ENCODE peak calls at places on chromosomes 1 and 21, in seven cellular contexts. One of them, this sample, is unnamed.

GRCh38 chr1:108537976-108538375 is 21.9 kb upstream of the EEIG2 start:
- DNase-seq in HCT116: no peak
- DNase-seq in fibroblast of villous mesenchyme: no peak
- DNase-seq in RPMI7951: peak; percentile 15
- DNase-seq in GM03348: no peak
- DNase-seq in DMS153: no peak
- DNase-seq in NCI-H1092 treated with DMSO at 0.1 percent for 48 hours: no peak
- DNase-seq in this sample: no peak

GRCh38 chr1:243890576-243890975 is 40.5 kb upstream of the AKT3 start:
- DNase-seq in fibroblast of villous mesenchyme: peak; percentile 51
- DNase-seq in DMS153: no peak
- DNase-seq in HCT116: no peak
- DNase-seq in NCI-H1092 treated with DMSO at 0.1 percent for 48 hours: no peak
- DNase-seq in GM03348: peak; percentile 86
- DNase-seq in RPMI7951: peak; percentile 74
- DNase-seq in this sample: no peak

GRCh38 chr1:117615474-117615873 is 9.6 kb downstream of the TENT5C start:
- DNase-seq in RPMI7951: no peak
- DNase-seq in DMS153: no peak
- DNase-seq in HCT116: no peak
- DNase-seq in NCI-H1092 treated with DMSO at 0.1 percent for 48 hours: no peak
- DNase-seq in fibroblast of villous mesenchyme: no peak
- DNase-seq in GM03348: no peak
- DNase-seq in this sample: no peak

GRCh38 chr1:36034692-36035091 is 49.2 kb upstream of the TEKT2 start:
- DNase-seq in GM03348: peak; percentile 29
- DNase-seq in NCI-H1092 treated with DMSO at 0.1 percent for 48 hours: no peak
- DNase-seq in RPMI7951: peak; percentile 10
- DNase-seq in DMS153: no peak
- DNase-seq in HCT116: no peak
- DNase-seq in fibroblast of villous mesenchyme: peak; percentile 45
- DNase-seq in this sample: no peak

GRCh38 chr1:8147922-8148321 is 121.8 kb upstream of the ERRFI1 start:
- DNase-seq in NCI-H1092 treated with DMSO at 0.1 percent for 48 hours: no peak
- DNase-seq in DMS153: no peak
- DNase-seq in fibroblast of villous mesenchyme: no peak
- DNase-seq in HCT116: no peak
- DNase-seq in GM03348: no peak
- DNase-seq in RPMI7951: peak; percentile 32
- DNase-seq in this sample: no peak

GRCh38 chr1:11180342-11180744 is 8.8 kb upstream of the ANGPTL7 start:
- DNase-seq in GM03348: peak; percentile 68
- DNase-seq in DMS153: no peak
- DNase-seq in HCT116: no peak
- DNase-seq in fibroblast of villous mesenchyme: peak; percentile 60
- DNase-seq in RPMI7951: peak; percentile 94
- DNase-seq in NCI-H1092 treated with DMSO at 0.1 percent for 48 hours: no peak
- DNase-seq in this sample: no peak

GRCh38 chr1:224920930-224921329 is 8.5 kb upstream of the DNAH14 start:
- DNase-seq in HCT116: no peak
- DNase-seq in fibroblast of villous mesenchyme: no peak
- DNase-seq in GM03348: no peak
- DNase-seq in NCI-H1092 treated with DMSO at 0.1 percent for 48 hours: no peak
- DNase-seq in DMS153: no peak
- DNase-seq in RPMI7951: no peak
- DNase-seq in this sample: no peak

GRCh38 chr1:243598433-243598832 is 251.6 kb downstream of the AKT3 start:
- DNase-seq in DMS153: no peak
- DNase-seq in HCT116: no peak
- DNase-seq in fibroblast of villous mesenchyme: peak; percentile 66
- DNase-seq in RPMI7951: peak; percentile 37
- DNase-seq in NCI-H1092 treated with DMSO at 0.1 percent for 48 hours: no peak
- DNase-seq in GM03348: peak; percentile 18
- DNase-seq in this sample: no peak

GRCh38 chr1:38029081-38029681 is 16.6 kb downstream of the UTP11 start:
- DNase-seq in DMS153: peak; percentile 42
- DNase-seq in RPMI7951: no peak
- DNase-seq in fibroblast of villous mesenchyme: no peak
- DNase-seq in HCT116: no peak
- DNase-seq in NCI-H1092 treated with DMSO at 0.1 percent for 48 hours: peak; percentile 91
- DNase-seq in GM03348: peak; percentile 46
- DNase-seq in this sample: no peak

GRCh38 chr1:10308001-10308400 is 90.9 kb upstream of the PGD start:
- DNase-seq in HCT116: no peak
- DNase-seq in fibroblast of villous mesenchyme: no peak
- DNase-seq in DMS153: no peak
- DNase-seq in NCI-H1092 treated with DMSO at 0.1 percent for 48 hours: no peak
- DNase-seq in GM03348: peak; percentile 17
- DNase-seq in RPMI7951: no peak
- DNase-seq in this sample: peak; percentile 54

GRCh38 chr21:19899645-19900044 is 1098.6 kb upstream of the NCAM2 start:
- DNase-seq in HCT116: no peak
- DNase-seq in NCI-H1092 treated with DMSO at 0.1 percent for 48 hours: no peak
- DNase-seq in DMS153: no peak
- DNase-seq in GM03348: no peak
- DNase-seq in RPMI7951: no peak
- DNase-seq in fibroblast of villous mesenchyme: no peak
- DNase-seq in this sample: no peak

GRCh38 chr1:66206563-66207154 is 327.3 kb upstream of the SGIP1 start:
- DNase-seq in HCT116: no peak
- DNase-seq in GM03348: peak; percentile 6
- DNase-seq in NCI-H1092 treated with DMSO at 0.1 percent for 48 hours: no peak
- DNase-seq in DMS153: no peak
- DNase-seq in fibroblast of villous mesenchyme: no peak
- DNase-seq in RPMI7951: no peak
- DNase-seq in this sample: no peak

GRCh38 chr1:62561306-62561705 is 36.0 kb upstream of the ANGPTL3 start:
- DNase-seq in DMS153: no peak
- DNase-seq in GM03348: no peak
- DNase-seq in NCI-H1092 treated with DMSO at 0.1 percent for 48 hours: no peak
- DNase-seq in fibroblast of villous mesenchyme: no peak
- DNase-seq in RPMI7951: no peak
- DNase-seq in HCT116: no peak
- DNase-seq in this sample: no peak

GRCh38 chr1:57101171-57101570 is 135.4 kb upstream of the C8B start:
- DNase-seq in DMS153: no peak
- DNase-seq in GM03348: no peak
- DNase-seq in NCI-H1092 treated with DMSO at 0.1 percent for 48 hours: no peak
- DNase-seq in RPMI7951: no peak
- DNase-seq in HCT116: no peak
- DNase-seq in fibroblast of villous mesenchyme: no peak
- DNase-seq in this sample: no peak

GRCh38 chr1:18597159-18598042 is 33.2 kb upstream of the PAX7 start:
- DNase-seq in fibroblast of villous mesenchyme: peak; percentile 42
- DNase-seq in DMS153: peak; percentile 6
- DNase-seq in HCT116: no peak
- DNase-seq in NCI-H1092 treated with DMSO at 0.1 percent for 48 hours: peak; percentile 39
- DNase-seq in RPMI7951: peak; percentile 25
- DNase-seq in GM03348: peak; percentile 81
- DNase-seq in this sample: peak; percentile 30

GRCh38 chr1:231407537-231408396 is 14.3 kb downstream of the EGLN1 start:
- DNase-seq in DMS153: no peak
- DNase-seq in HCT116: no peak
- DNase-seq in GM03348: peak; percentile 54
- DNase-seq in NCI-H1092 treated with DMSO at 0.1 percent for 48 hours: no peak
- DNase-seq in fibroblast of villous mesenchyme: peak; percentile 65
- DNase-seq in RPMI7951: peak; percentile 22
- DNase-seq in this sample: no peak

GRCh38 chr1:205091043-205091740 is 6.9 kb upstream of the TMEM81 start:
- DNase-seq in RPMI7951: no peak
- DNase-seq in HCT116: no peak
- DNase-seq in GM03348: no peak
- DNase-seq in DMS153: no peak
- DNase-seq in NCI-H1092 treated with DMSO at 0.1 percent for 48 hours: no peak
- DNase-seq in fibroblast of villous mesenchyme: peak; percentile 84
- DNase-seq in this sample: no peak

GRCh38 chr1:98669355-98670296 is 8.1 kb downstream of the SNX7 start:
- DNase-seq in GM03348: peak; percentile 29
- DNase-seq in HCT116: no peak
- DNase-seq in NCI-H1092 treated with DMSO at 0.1 percent for 48 hours: no peak
- DNase-seq in RPMI7951: peak; percentile 44
- DNase-seq in DMS153: no peak
- DNase-seq in fibroblast of villous mesenchyme: no peak
- DNase-seq in this sample: no peak

GRCh38 chr1:233651563-233652233 is 37.8 kb downstream of the KCNK1 start:
- DNase-seq in RPMI7951: no peak
- DNase-seq in NCI-H1092 treated with DMSO at 0.1 percent for 48 hours: no peak
- DNase-seq in DMS153: no peak
- DNase-seq in HCT116: no peak
- DNase-seq in fibroblast of villous mesenchyme: no peak
- DNase-seq in GM03348: no peak
- DNase-seq in this sample: no peak

GRCh38 chr1:60903591-60903990 is 178.8 kb upstream of the NFIA start:
- DNase-seq in GM03348: peak; percentile 60
- DNase-seq in HCT116: no peak
- DNase-seq in RPMI7951: peak; percentile 25
- DNase-seq in DMS153: no peak
- DNase-seq in NCI-H1092 treated with DMSO at 0.1 percent for 48 hours: peak; percentile 42
- DNase-seq in fibroblast of villous mesenchyme: no peak
- DNase-seq in this sample: no peak

GRCh38 chr1:7491089-7491817 is 279.8 kb upstream of the VAMP3 start:
- DNase-seq in fibroblast of villous mesenchyme: peak; percentile 48
- DNase-seq in HCT116: no peak
- DNase-seq in GM03348: peak; percentile 45
- DNase-seq in RPMI7951: peak; percentile 34
- DNase-seq in NCI-H1092 treated with DMSO at 0.1 percent for 48 hours: peak; percentile 97
- DNase-seq in DMS153: peak; percentile 48
- DNase-seq in this sample: no peak

GRCh38 chr1:156886583-156887302 is 6.8 kb upstream of the PEAR1 start:
- DNase-seq in fibroblast of villous mesenchyme: no peak
- DNase-seq in HCT116: no peak
- DNase-seq in NCI-H1092 treated with DMSO at 0.1 percent for 48 hours: no peak
- DNase-seq in RPMI7951: no peak
- DNase-seq in GM03348: no peak
- DNase-seq in DMS153: no peak
- DNase-seq in this sample: no peak

GRCh38 chr1:201902198-201902597 is 13.5 kb downstream of the SHISA4 start:
- DNase-seq in fibroblast of villous mesenchyme: peak; percentile 36
- DNase-seq in NCI-H1092 treated with DMSO at 0.1 percent for 48 hours: no peak
- DNase-seq in DMS153: no peak
- DNase-seq in RPMI7951: peak; percentile 24
- DNase-seq in GM03348: peak; percentile 29
- DNase-seq in HCT116: no peak
- DNase-seq in this sample: no peak

GRCh38 chr1:18641005-18641941 is 10.6 kb downstream of the PAX7 start:
- DNase-seq in RPMI7951: no peak
- DNase-seq in HCT116: no peak
- DNase-seq in NCI-H1092 treated with DMSO at 0.1 percent for 48 hours: no peak
- DNase-seq in GM03348: no peak
- DNase-seq in DMS153: no peak
- DNase-seq in fibroblast of villous mesenchyme: no peak
- DNase-seq in this sample: no peak

GRCh38 chr1:84377480-84378095 is 20.7 kb upstream of the DNASE2B start:
- DNase-seq in HCT116: no peak
- DNase-seq in DMS153: no peak
- DNase-seq in GM03348: peak; percentile 47
- DNase-seq in NCI-H1092 treated with DMSO at 0.1 percent for 48 hours: no peak
- DNase-seq in fibroblast of villous mesenchyme: peak; percentile 63
- DNase-seq in RPMI7951: peak; percentile 56
- DNase-seq in this sample: no peak

GRCh38 chr1:62110198-62110817 is 84.3 kb upstream of the L1TD1 start:
- DNase-seq in RPMI7951: no peak
- DNase-seq in NCI-H1092 treated with DMSO at 0.1 percent for 48 hours: no peak
- DNase-seq in GM03348: no peak
- DNase-seq in HCT116: no peak
- DNase-seq in fibroblast of villous mesenchyme: peak; percentile 35
- DNase-seq in DMS153: no peak
- DNase-seq in this sample: no peak

GRCh38 chr1:205581321-205581980 is 50.4 kb downstream of the ELK4 start:
- DNase-seq in fibroblast of villous mesenchyme: no peak
- DNase-seq in DMS153: no peak
- DNase-seq in RPMI7951: no peak
- DNase-seq in GM03348: no peak
- DNase-seq in HCT116: no peak
- DNase-seq in NCI-H1092 treated with DMSO at 0.1 percent for 48 hours: no peak
- DNase-seq in this sample: no peak

GRCh38 chr1:116252785-116253184 is 120.3 kb upstream of the ATP1A1 start:
- DNase-seq in HCT116: no peak
- DNase-seq in DMS153: no peak
- DNase-seq in NCI-H1092 treated with DMSO at 0.1 percent for 48 hours: no peak
- DNase-seq in RPMI7951: no peak
- DNase-seq in fibroblast of villous mesenchyme: no peak
- DNase-seq in GM03348: no peak
- DNase-seq in this sample: no peak

GRCh38 chr1:20654104-20654690 is 7.0 kb downstream of the DDOST start:
- DNase-seq in HCT116: no peak
- DNase-seq in fibroblast of villous mesenchyme: no peak
- DNase-seq in GM03348: no peak
- DNase-seq in RPMI7951: no peak
- DNase-seq in NCI-H1092 treated with DMSO at 0.1 percent for 48 hours: no peak
- DNase-seq in DMS153: no peak
- DNase-seq in this sample: no peak

GRCh38 chr1:165327538-165327937 is 29.0 kb downstream of the LMX1A start:
- DNase-seq in GM03348: no peak
- DNase-seq in RPMI7951: no peak
- DNase-seq in DMS153: no peak
- DNase-seq in fibroblast of villous mesenchyme: no peak
- DNase-seq in HCT116: no peak
- DNase-seq in NCI-H1092 treated with DMSO at 0.1 percent for 48 hours: no peak
- DNase-seq in this sample: no peak

GRCh38 chr1:216222302-216222701 is 200.9 kb downstream of the USH2A start:
- DNase-seq in HCT116: no peak
- DNase-seq in NCI-H1092 treated with DMSO at 0.1 percent for 48 hours: no peak
- DNase-seq in fibroblast of villous mesenchyme: peak; percentile 80
- DNase-seq in GM03348: no peak
- DNase-seq in DMS153: no peak
- DNase-seq in RPMI7951: no peak
- DNase-seq in this sample: no peak

GRCh38 chr1:25669781-25670567 is 53.4 kb downstream of the MAN1C1 start:
- DNase-seq in HCT116: no peak
- DNase-seq in GM03348: no peak
- DNase-seq in RPMI7951: no peak
- DNase-seq in DMS153: no peak
- DNase-seq in NCI-H1092 treated with DMSO at 0.1 percent for 48 hours: no peak
- DNase-seq in fibroblast of villous mesenchyme: no peak
- DNase-seq in this sample: no peak

GRCh38 chr1:218811497-218811896 is 362.2 kb upstream of the LYPLAL1 start:
- DNase-seq in NCI-H1092 treated with DMSO at 0.1 percent for 48 hours: no peak
- DNase-seq in HCT116: no peak
- DNase-seq in DMS153: no peak
- DNase-seq in fibroblast of villous mesenchyme: no peak
- DNase-seq in RPMI7951: no peak
- DNase-seq in GM03348: no peak
- DNase-seq in this sample: no peak

GRCh38 chr1:32180186-32181060 is 948 bp downstream of the TXLNA start:
- DNase-seq in DMS153: no peak
- DNase-seq in GM03348: peak; percentile 77
- DNase-seq in NCI-H1092 treated with DMSO at 0.1 percent for 48 hours: peak; percentile 44
- DNase-seq in fibroblast of villous mesenchyme: peak; percentile 75
- DNase-seq in RPMI7951: peak; percentile 58
- DNase-seq in HCT116: no peak
- DNase-seq in this sample: peak; percentile 65

GRCh38 chr1:31915438-31915837 is 22.7 kb downstream of the PTP4A2 start:
- DNase-seq in NCI-H1092 treated with DMSO at 0.1 percent for 48 hours: no peak
- DNase-seq in HCT116: no peak
- DNase-seq in DMS153: no peak
- DNase-seq in RPMI7951: no peak
- DNase-seq in fibroblast of villous mesenchyme: no peak
- DNase-seq in GM03348: no peak
- DNase-seq in this sample: no peak

GRCh38 chr1:47424336-47424982 is 8.4 kb downstream of the FOXE3 start:
- DNase-seq in DMS153: peak; percentile 60
- DNase-seq in NCI-H1092 treated with DMSO at 0.1 percent for 48 hours: peak; percentile 24
- DNase-seq in fibroblast of villous mesenchyme: peak; percentile 56
- DNase-seq in HCT116: peak; percentile 63
- DNase-seq in RPMI7951: peak; percentile 54
- DNase-seq in GM03348: peak; percentile 77
- DNase-seq in this sample: no peak

GRCh38 chr1:54135436-54136120 is 17.2 kb downstream of the CDCP2 start:
- DNase-seq in RPMI7951: no peak
- DNase-seq in GM03348: no peak
- DNase-seq in NCI-H1092 treated with DMSO at 0.1 percent for 48 hours: no peak
- DNase-seq in fibroblast of villous mesenchyme: peak; percentile 14
- DNase-seq in HCT116: no peak
- DNase-seq in DMS153: no peak
- DNase-seq in this sample: no peak

GRCh38 chr1:116095027-116095426 is 16.2 kb upstream of the MAB21L3 start:
- DNase-seq in GM03348: no peak
- DNase-seq in HCT116: no peak
- DNase-seq in fibroblast of villous mesenchyme: no peak
- DNase-seq in RPMI7951: no peak
- DNase-seq in DMS153: no peak
- DNase-seq in NCI-H1092 treated with DMSO at 0.1 percent for 48 hours: no peak
- DNase-seq in this sample: no peak